ENCODE peak calls at places on chromosome 14, in five cellular contexts. One of them, this sample, is unnamed.

GRCh38 chr14:88195676-88196075 is 127.4 kb downstream of the KCNK10 start:
- DNase-seq in foreskin fibroblast: no peak
- DNase-seq in MM.1S: no peak
- DNase-seq in HFF-Myc: no peak
- DNase-seq in ovary: no peak
- DNase-seq in this sample: no peak

GRCh38 chr14:104109121-104109541 is 23.6 kb downstream of the ASPG start:
- DNase-seq in foreskin fibroblast: no peak
- DNase-seq in MM.1S: no peak
- DNase-seq in HFF-Myc: no peak
- DNase-seq in ovary: peak; percentile 15
- DNase-seq in this sample: no peak

GRCh38 chr14:51513281-51513680 is 138.4 kb upstream of the FRMD6 start:
- DNase-seq in foreskin fibroblast: no peak
- DNase-seq in MM.1S: no peak
- DNase-seq in HFF-Myc: no peak
- DNase-seq in ovary: no peak
- DNase-seq in this sample: no peak

GRCh38 chr14:25050494-25051170 is 685 bp upstream of the STXBP6 start:
- DNase-seq in foreskin fibroblast: peak; percentile 88
- DNase-seq in MM.1S: no peak
- DNase-seq in HFF-Myc: peak; percentile 69
- DNase-seq in ovary: no peak
- DNase-seq in this sample: no peak

GRCh38 chr14:72921396-72921795 is 4.9 kb upstream of the DCAF4 start:
- DNase-seq in foreskin fibroblast: peak; percentile 30
- DNase-seq in MM.1S: no peak
- DNase-seq in HFF-Myc: no peak
- DNase-seq in ovary: no peak
- DNase-seq in this sample: no peak

GRCh38 chr14:98236314-98236713 is 1035.7 kb downstream of the BCL11B start:
- DNase-seq in foreskin fibroblast: no peak
- DNase-seq in MM.1S: no peak
- DNase-seq in HFF-Myc: no peak
- DNase-seq in ovary: no peak
- DNase-seq in this sample: no peak

GRCh38 chr14:60965402-60965801 is 15.5 kb downstream of the TRMT5 start:
- DNase-seq in foreskin fibroblast: peak; percentile 85
- DNase-seq in MM.1S: no peak
- DNase-seq in HFF-Myc: peak; percentile 45
- DNase-seq in ovary: no peak
- DNase-seq in this sample: peak; percentile 61

GRCh38 chr14:35335388-35336092 is 43.4 kb downstream of the PSMA6 start:
- DNase-seq in foreskin fibroblast: peak; percentile 68
- DNase-seq in MM.1S: no peak
- DNase-seq in HFF-Myc: no peak
- DNase-seq in ovary: peak; percentile 68
- DNase-seq in this sample: no peak

GRCh38 chr14:85380891-85381290 is 149.1 kb upstream of the FLRT2 start:
- DNase-seq in foreskin fibroblast: peak; percentile 24
- DNase-seq in MM.1S: no peak
- DNase-seq in HFF-Myc: no peak
- DNase-seq in ovary: no peak
- DNase-seq in this sample: no peak

GRCh38 chr14:61478971-61479473 is 157.6 kb downstream of the PRKCH start:
- DNase-seq in foreskin fibroblast: no peak
- DNase-seq in MM.1S: peak; percentile 50
- DNase-seq in HFF-Myc: no peak
- DNase-seq in ovary: no peak
- DNase-seq in this sample: no peak

GRCh38 chr14:34030864-34031263 is 80.0 kb upstream of the EGLN3 start:
- DNase-seq in foreskin fibroblast: peak; percentile 88
- DNase-seq in MM.1S: no peak
- DNase-seq in HFF-Myc: peak; percentile 94
- DNase-seq in ovary: peak; percentile 48
- DNase-seq in this sample: no peak

GRCh38 chr14:72553656-72554055 is 340.2 kb downstream of the DPF3 start:
- DNase-seq in foreskin fibroblast: no peak
- DNase-seq in MM.1S: no peak
- DNase-seq in HFF-Myc: no peak
- DNase-seq in ovary: no peak
- DNase-seq in this sample: no peak

GRCh38 chr14:31829256-31829923 is 247.7 kb upstream of the ARHGAP5 start:
- DNase-seq in foreskin fibroblast: peak; percentile 81
- DNase-seq in MM.1S: no peak
- DNase-seq in HFF-Myc: peak; percentile 75
- DNase-seq in ovary: no peak
- DNase-seq in this sample: no peak

GRCh38 chr14:54621686-54622085 is 54.8 kb downstream of the SAMD4A start:
- DNase-seq in foreskin fibroblast: peak; percentile 46
- DNase-seq in MM.1S: no peak
- DNase-seq in HFF-Myc: no peak
- DNase-seq in ovary: no peak
- DNase-seq in this sample: no peak

GRCh38 chr14:76306131-76306530 is 69.8 kb upstream of the ESRRB start:
- DNase-seq in foreskin fibroblast: no peak
- DNase-seq in MM.1S: no peak
- DNase-seq in HFF-Myc: no peak
- DNase-seq in ovary: no peak
- DNase-seq in this sample: no peak

GRCh38 chr14:33509927-33510535 is 440.8 kb downstream of the EGLN3 start:
- DNase-seq in foreskin fibroblast: peak; percentile 21
- DNase-seq in MM.1S: no peak
- DNase-seq in HFF-Myc: no peak
- DNase-seq in ovary: peak; percentile 31
- DNase-seq in this sample: no peak

GRCh38 chr14:29242755-29243340 is 476.3 kb downstream of the FOXG1 start:
- DNase-seq in foreskin fibroblast: peak; percentile 61
- DNase-seq in MM.1S: no peak
- DNase-seq in HFF-Myc: no peak
- DNase-seq in ovary: no peak
- DNase-seq in this sample: no peak

GRCh38 chr14:106790189-106791036 is 1264.0 kb downstream of the TMEM121 start:
- DNase-seq in foreskin fibroblast: no peak
- DNase-seq in MM.1S: peak; percentile 71
- DNase-seq in HFF-Myc: no peak
- DNase-seq in ovary: peak; percentile 60
- DNase-seq in this sample: no peak

GRCh38 chr14:92039720-92040430 is at the start of gene TRIP11:
- DNase-seq in foreskin fibroblast: peak; percentile 98
- DNase-seq in MM.1S: peak; percentile 86
- DNase-seq in HFF-Myc: peak; percentile 63
- DNase-seq in ovary: peak; percentile 89
- DNase-seq in this sample: peak; percentile 62

GRCh38 chr14:76537912-76538647 is 162.1 kb downstream of the ESRRB start:
- DNase-seq in foreskin fibroblast: no peak
- DNase-seq in MM.1S: no peak
- DNase-seq in HFF-Myc: no peak
- DNase-seq in ovary: no peak
- DNase-seq in this sample: no peak

GRCh38 chr14:35506927-35507326 is 27.0 kb upstream of the INSM2 start:
- DNase-seq in foreskin fibroblast: peak; percentile 43
- DNase-seq in MM.1S: no peak
- DNase-seq in HFF-Myc: no peak
- DNase-seq in ovary: no peak
- DNase-seq in this sample: peak; percentile 10

GRCh38 chr14:104794641-104795467 is 694 bp downstream of the AKT1 start:
- DNase-seq in foreskin fibroblast: peak; percentile 67
- DNase-seq in MM.1S: peak; percentile 32
- DNase-seq in HFF-Myc: no peak
- DNase-seq in ovary: no peak
- DNase-seq in this sample: no peak

GRCh38 chr14:77139540-77140342 is 1.9 kb downstream of the ZDHHC22 start:
- DNase-seq in foreskin fibroblast: peak; percentile 44
- DNase-seq in MM.1S: no peak
- DNase-seq in HFF-Myc: no peak
- DNase-seq in ovary: no peak
- DNase-seq in this sample: no peak

GRCh38 chr14:50319721-50320120 is 7.6 kb downstream of the DMAC2L start:
- DNase-seq in foreskin fibroblast: peak; percentile 30
- DNase-seq in MM.1S: no peak
- DNase-seq in HFF-Myc: no peak
- DNase-seq in ovary: no peak
- DNase-seq in this sample: no peak

GRCh38 chr14:86799244-86799647 is 1193.7 kb downstream of the GALC start:
- DNase-seq in foreskin fibroblast: peak; percentile 98
- DNase-seq in MM.1S: no peak
- DNase-seq in HFF-Myc: peak; percentile 84
- DNase-seq in ovary: no peak
- DNase-seq in this sample: peak; percentile 94

GRCh38 chr14:32381869-32382268 is 52.8 kb downstream of the AKAP6 start:
- DNase-seq in foreskin fibroblast: no peak
- DNase-seq in MM.1S: no peak
- DNase-seq in HFF-Myc: no peak
- DNase-seq in ovary: no peak
- DNase-seq in this sample: no peak

GRCh38 chr14:74684444-74684843 is 28.4 kb downstream of the AREL1 start:
- DNase-seq in foreskin fibroblast: no peak
- DNase-seq in MM.1S: no peak
- DNase-seq in HFF-Myc: no peak
- DNase-seq in ovary: no peak
- DNase-seq in this sample: no peak

GRCh38 chr14:92495041-92495440 is 18.5 kb upstream of the RIN3 start:
- DNase-seq in foreskin fibroblast: peak; percentile 36
- DNase-seq in MM.1S: no peak
- DNase-seq in HFF-Myc: no peak
- DNase-seq in ovary: no peak
- DNase-seq in this sample: peak; percentile 61

GRCh38 chr14:71290301-71290700 is 383.0 kb downstream of the PCNX1 start:
- DNase-seq in foreskin fibroblast: no peak
- DNase-seq in MM.1S: no peak
- DNase-seq in HFF-Myc: no peak
- DNase-seq in ovary: no peak
- DNase-seq in this sample: no peak

GRCh38 chr14:30131698-30132097 is 204.1 kb upstream of the PRKD1 start:
- DNase-seq in foreskin fibroblast: no peak
- DNase-seq in MM.1S: no peak
- DNase-seq in HFF-Myc: no peak
- DNase-seq in ovary: no peak
- DNase-seq in this sample: no peak

GRCh38 chr14:91202234-91202974 is 42.1 kb downstream of the GPR68 start:
- DNase-seq in foreskin fibroblast: no peak
- DNase-seq in MM.1S: no peak
- DNase-seq in HFF-Myc: no peak
- DNase-seq in ovary: no peak
- DNase-seq in this sample: no peak

GRCh38 chr14:71956920-71957563 is 24.8 kb downstream of the RGS6 start:
- DNase-seq in foreskin fibroblast: no peak
- DNase-seq in MM.1S: no peak
- DNase-seq in HFF-Myc: no peak
- DNase-seq in ovary: no peak
- DNase-seq in this sample: no peak

GRCh38 chr14:75833326-75834020 is 148.3 kb downstream of the TGFB3 start:
- DNase-seq in foreskin fibroblast: peak; percentile 56
- DNase-seq in MM.1S: no peak
- DNase-seq in HFF-Myc: no peak
- DNase-seq in ovary: no peak
- DNase-seq in this sample: no peak

GRCh38 chr14:28766505-28767238 is at the start of gene FOXG1:
- DNase-seq in foreskin fibroblast: peak; percentile 73
- DNase-seq in MM.1S: no peak
- DNase-seq in HFF-Myc: no peak
- DNase-seq in ovary: peak; percentile 56
- DNase-seq in this sample: no peak

GRCh38 chr14:85313801-85314207 is 216.1 kb upstream of the FLRT2 start:
- DNase-seq in foreskin fibroblast: no peak
- DNase-seq in MM.1S: no peak
- DNase-seq in HFF-Myc: no peak
- DNase-seq in ovary: no peak
- DNase-seq in this sample: peak; percentile 65

DNA sequence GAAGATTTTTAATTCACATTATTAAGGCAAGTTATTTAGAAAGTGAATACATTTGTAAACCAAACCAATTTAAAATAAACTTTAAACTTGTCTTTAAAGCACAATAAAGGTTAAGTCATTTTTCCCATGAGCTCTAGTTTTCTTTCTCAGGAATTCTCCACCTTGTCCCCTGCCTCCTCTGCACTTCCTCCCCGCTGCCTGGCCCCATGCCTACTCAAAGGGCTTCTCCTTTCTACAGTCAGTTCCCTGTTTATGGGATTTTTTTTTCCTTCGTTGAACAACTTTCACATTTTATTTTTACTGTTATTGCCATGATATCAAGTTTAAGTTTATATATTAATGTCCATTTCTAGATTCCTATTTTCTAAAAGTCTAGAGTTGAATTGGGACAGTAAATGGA is 223.0 kb downstream of the SLC25A21 start:
- DNase-seq in foreskin fibroblast: no peak
- DNase-seq in MM.1S: no peak
- DNase-seq in HFF-Myc: no peak
- DNase-seq in ovary: no peak
- DNase-seq in this sample: no peak
- H3K4me3 ChIP-seq in foreskin fibroblast: no peak overlapping the region
- H3K4me3 ChIP-seq in MM.1S: no peak overlapping the region
- H3K4me3 ChIP-seq in HFF-Myc: no peak overlapping the region
- H3K4me3 ChIP-seq in ovary: no peak overlapping the region
- H3K4me3 ChIP-seq in this sample: no peak overlapping the region

GRCh38 chr14:99260652-99261551 is 11.1 kb downstream of the BCL11B start:
- DNase-seq in foreskin fibroblast: no peak
- DNase-seq in MM.1S: no peak
- DNase-seq in HFF-Myc: no peak
- DNase-seq in ovary: no peak
- DNase-seq in this sample: no peak
- TF ChIP-seq CTCF in foreskin fibroblast: no peak
- TF ChIP-seq CTCF in MM.1S: no peak
- TF ChIP-seq CTCF in HFF-Myc: no peak
- TF ChIP-seq CTCF in ovary: no peak
- TF ChIP-seq CTCF in this sample: no peak

DNA sequence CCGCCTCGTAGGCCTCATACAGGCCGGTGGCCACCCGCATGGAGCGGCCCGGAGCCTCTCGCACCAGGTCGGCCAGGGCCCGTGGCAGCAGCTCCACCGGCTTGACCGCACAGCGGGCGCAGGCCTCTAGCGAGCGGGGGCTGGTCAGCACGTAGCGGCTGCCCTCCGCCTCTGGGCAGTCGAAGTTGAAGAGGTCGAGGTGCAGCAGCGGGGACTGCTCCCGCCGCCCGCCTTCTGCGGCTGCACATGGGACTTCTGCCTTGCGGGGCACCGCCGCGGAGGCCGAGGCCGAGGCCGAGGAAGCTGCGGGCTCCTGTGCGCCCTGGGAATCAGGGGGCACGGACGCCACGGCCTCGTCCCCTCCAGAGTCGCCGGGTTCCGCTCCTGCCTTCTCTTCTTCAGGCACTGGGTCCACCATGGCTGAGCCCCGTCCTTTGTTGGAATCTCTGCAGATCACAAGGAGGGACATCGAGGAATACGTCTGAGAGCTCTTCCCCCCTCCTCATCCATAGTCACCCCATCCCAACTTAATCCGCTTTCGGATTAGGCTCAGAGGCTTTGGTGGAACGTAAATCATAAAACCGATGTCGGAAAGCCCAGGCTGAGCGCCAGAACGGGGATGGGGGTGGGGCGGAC is 1.3 kb downstream of the CCDC177 start:
- DNase-seq in foreskin fibroblast: peak; percentile 20
- DNase-seq in MM.1S: no peak
- DNase-seq in HFF-Myc: no peak
- DNase-seq in ovary: no peak
- DNase-seq in this sample: no peak
- H3K4me3 ChIP-seq in foreskin fibroblast: no peak overlapping the region
- H3K4me3 ChIP-seq in MM.1S: no peak overlapping the region
- H3K4me3 ChIP-seq in HFF-Myc: no peak overlapping the region
- H3K4me3 ChIP-seq in ovary: no peak overlapping the region
- H3K4me3 ChIP-seq in this sample: no peak overlapping the region

GRCh38 chr14:64731141-64731581 is 26.9 kb downstream of the PLEKHG3 start:
- DNase-seq in foreskin fibroblast: no peak
- DNase-seq in MM.1S: no peak
- DNase-seq in HFF-Myc: no peak
- DNase-seq in ovary: no peak
- DNase-seq in this sample: no peak
- TF ChIP-seq CTCF in foreskin fibroblast: no peak
- TF ChIP-seq CTCF in MM.1S: no peak
- TF ChIP-seq CTCF in HFF-Myc: no peak
- TF ChIP-seq CTCF in ovary: no peak
- TF ChIP-seq CTCF in this sample: no peak